ENCODE peak calls at places on chromosomes 6 and 20, in ten cellular contexts. L is RWPE1, Z is GM13976, O is cardiac fibroblast, U is GM20000, W is cardiac muscle cell, Y is adrenal gland, F is right lobe of liver, P is AG10803, D is lung. J is an unnamed sample.

GRCh38 chr6:100472674-100473073 is 8.0 kb upstream of the SIM1 start:
- DNase-seq in Z (peak), D (no peak), Y (no peak), U (peak), F (no peak), P (peak), L (no peak), O (no peak), W (no peak), J (peak)

GRCh38 chr6:4466260-4466659 is 309.9 kb upstream of the CDYL start:
- DNase-seq in U (no peak), P (no peak), L (no peak), W (peak), O (peak), D (peak), Y (peak), Z (no peak), F (no peak), J (no peak)

GRCh38 chr20:44138859-44139258 is 48.1 kb downstream of the JPH2 start:
- DNase-seq in W (no peak), O (peak), P (no peak), Z (no peak), F (no peak), D (no peak), Y (no peak), U (no peak), L (no peak), J (no peak)

GRCh38 chr6:129490551-129491245 is 219.3 kb downstream of the ARHGAP18 start:
- DNase-seq in Z (peak), W (peak), F (no peak), P (peak), D (peak), O (peak), U (peak), L (peak), Y (peak), J (peak)

GRCh38 chr6:26156105-26156849 is 69.0 kb downstream of the HFE start:
- DNase-seq in D (peak), O (peak), L (peak), P (peak), Z (peak), F (peak), W (peak), Y (peak), U (peak), J (peak)

GRCh38 chr6:165119231-165120020 is 190.0 kb downstream of the C6orf118 start:
- DNase-seq in L (peak), P (peak), O (peak), U (no peak), D (no peak), W (peak), Y (no peak), Z (no peak), F (no peak), J (no peak)

GRCh38 chr20:20720158-20720557 is 7.7 kb upstream of the RALGAPA2 start:
- DNase-seq in Z (no peak), L (no peak), F (no peak), O (no peak), Y (no peak), U (no peak), D (no peak), W (no peak), P (no peak), J (no peak)

GRCh38 chr6:121143476-121143875 is 190.8 kb downstream of the TBC1D32 start:
- DNase-seq in L (peak), Z (no peak), P (peak), F (no peak), O (no peak), U (no peak), Y (no peak), W (no peak), D (no peak), J (no peak)

GRCh38 chr20:37390891-37391525 is 45.1 kb downstream of the SRC start:
- DNase-seq in W (no peak), F (peak), L (no peak), Z (no peak), P (no peak), U (no peak), Y (peak), D (no peak), O (no peak), J (no peak)

GRCh38 chr20:37390503-37390890 is 44.6 kb downstream of the SRC start:
- DNase-seq in O (no peak), W (no peak), Y (no peak), D (no peak), L (no peak), Z (no peak), F (peak), U (no peak), P (no peak), J (no peak)

GRCh38 chr20:37389241-37389747 is 43.4 kb downstream of the SRC start:
- DNase-seq in Z (no peak), Y (no peak), F (peak), W (no peak), D (no peak), U (no peak), O (no peak), L (no peak), P (no peak), J (no peak)

GRCh38 chr20:37388831-37389230 is 42.9 kb downstream of the SRC start:
- DNase-seq in O (no peak), P (no peak), L (no peak), U (no peak), F (peak), Z (no peak), W (no peak), Y (no peak), D (no peak), J (no peak)

GRCh38 chr20:37389844-37390275 is 43.9 kb downstream of the SRC start:
- DNase-seq in Y (no peak), Z (no peak), D (no peak), F (peak), O (no peak), U (no peak), W (no peak), L (no peak), P (no peak), J (no peak)
- TF ChIP-seq CTCF in Y (no peak), Z (no peak), D (no peak), F (no peak), O (peak), U (no peak), W (no peak), L (no peak), P (no peak), J (no peak)

DNA sequence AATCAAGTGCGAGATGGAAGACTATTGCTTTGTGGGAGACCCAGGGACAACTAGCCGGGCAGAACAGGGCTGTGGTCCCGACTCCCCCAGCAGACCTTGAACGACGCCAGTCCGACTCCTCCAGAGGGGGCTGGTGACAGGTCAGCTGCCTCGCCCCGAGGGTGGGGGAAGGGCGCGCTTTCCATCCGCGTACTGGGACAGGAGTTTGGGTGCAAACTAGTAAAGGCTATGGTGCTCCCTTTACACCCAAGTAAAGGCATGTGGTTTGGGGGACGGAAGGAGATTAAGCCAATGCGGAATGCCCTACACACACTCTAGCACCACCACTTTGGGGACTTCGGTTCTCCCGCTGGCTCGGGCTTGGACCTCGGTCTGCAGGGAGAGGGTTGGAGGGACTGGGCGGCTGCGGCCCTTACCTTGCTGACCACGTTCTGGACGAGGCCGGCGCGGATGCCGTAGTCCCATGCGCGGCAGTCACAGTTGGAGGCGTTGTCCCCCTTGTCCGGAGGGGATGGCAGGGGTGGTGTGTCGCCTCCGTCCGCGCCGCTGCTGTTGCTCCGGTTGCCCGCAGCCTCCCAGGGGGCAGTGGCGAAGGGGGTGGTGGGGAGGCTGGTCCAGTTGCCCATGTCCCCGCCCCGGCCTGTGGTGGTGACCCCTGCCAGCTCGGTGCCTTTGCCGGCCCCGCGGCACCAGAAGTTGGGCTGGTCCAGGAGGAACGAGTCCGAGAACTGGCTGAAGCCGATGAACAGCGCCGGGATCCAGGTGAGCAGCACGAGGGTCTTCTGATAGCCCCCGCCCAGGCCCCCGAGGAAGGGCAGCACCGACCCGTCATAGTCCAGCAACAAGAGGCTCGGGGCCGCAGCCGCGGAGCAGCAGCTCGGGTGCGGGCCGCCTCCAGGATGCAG is 1.1 kb downstream of the SLC22A23 start:
- DNase-seq in P (no peak), Y (peak), D (no peak), W (no peak), U (peak), O (no peak), F (peak), L (peak), Z (peak), J (peak)
- TF ChIP-seq CTCF in P (no peak), Y (no peak), D (no peak), W (peak), U (no peak), O (no peak), F (no peak), L (no peak), Z (no peak), J (no peak)

GRCh38 chr6:32968093-32968769 is at the start of gene BRD2:
- DNase-seq in F (peak), D (peak), W (peak), Y (peak), P (peak), O (peak), Z (peak), U (peak), L (peak), J (peak)

GRCh38 chr6:32970413-32971244 is 2.2 kb downstream of the BRD2 start:
- DNase-seq in Z (peak), D (peak), U (peak), Y (peak), W (peak), F (peak), P (peak), L (peak), O (peak), J (peak)

GRCh38 chr6:32969685-32970412 is 1.5 kb downstream of the BRD2 start:
- DNase-seq in F (peak), Y (peak), Z (no peak), U (peak), L (peak), W (peak), O (peak), D (peak), P (peak), J (peak)

GRCh38 chr6:32967151-32968091 is 973 bp upstream of the BRD2 start:
- DNase-seq in Y (no peak), W (peak), P (peak), O (peak), D (no peak), Z (no peak), F (no peak), U (no peak), L (no peak), J (no peak)

DNA sequence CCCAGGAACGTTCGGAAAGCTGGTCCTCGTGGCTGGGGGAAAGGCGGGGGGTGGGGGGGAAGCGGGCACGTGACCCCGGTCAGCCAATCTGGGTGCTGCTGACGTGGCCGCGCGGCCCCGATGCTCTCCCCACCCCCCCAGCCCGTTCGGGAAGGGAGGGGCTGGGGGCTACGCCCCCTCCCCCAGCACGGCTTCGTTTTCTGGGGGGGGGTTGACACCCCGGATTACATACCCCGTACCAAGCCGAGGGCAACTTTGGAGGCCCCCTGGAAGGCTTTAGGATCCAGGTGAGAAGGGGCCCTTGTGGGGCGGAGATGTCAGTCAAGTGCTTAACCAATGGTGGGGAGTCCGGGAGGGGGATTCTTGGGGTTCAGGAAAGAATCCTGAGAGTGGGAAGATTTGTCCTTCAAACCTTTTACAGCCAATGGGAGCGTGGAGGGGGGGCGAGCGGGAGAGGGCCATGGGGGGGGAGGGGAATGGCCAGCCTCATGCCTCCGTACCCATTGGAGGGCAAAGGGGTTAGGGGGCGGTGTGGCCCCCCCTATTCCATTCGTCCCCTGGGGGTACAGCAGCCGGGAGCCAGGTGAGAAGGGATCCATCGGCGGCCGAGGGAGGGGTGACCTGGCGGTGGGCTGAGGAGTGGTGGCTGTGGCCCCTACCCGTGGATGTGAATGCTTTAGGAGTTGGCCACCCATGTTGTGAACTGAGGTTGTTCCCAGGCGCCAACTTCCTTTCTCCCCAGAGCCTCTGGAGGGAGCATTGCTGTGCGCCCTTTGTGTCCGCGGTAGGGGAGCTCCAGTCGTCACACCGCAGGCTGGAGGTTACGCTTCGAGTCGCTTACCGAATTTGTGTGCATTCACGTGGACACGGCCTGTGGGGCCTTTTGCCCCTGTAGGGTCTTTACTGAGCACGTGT is 633 bp downstream of the BRD2 start:
- DNase-seq in Z (peak), L (peak), O (peak), W (peak), U (peak), P (peak), D (peak), F (peak), Y (peak), J (peak)
- TF ChIP-seq CTCF in Z (no peak), L (no peak), O (peak), W (peak), U (no peak), P (peak), D (no peak), F (no peak), Y (peak), J (no peak)

GRCh38 chr6:133512410-133513016 is 271.4 kb downstream of the EYA4 start:
- DNase-seq in Y (peak), W (peak), F (peak), P (peak), Z (peak), U (peak), O (peak), D (no peak), L (peak), J (peak)
- TF ChIP-seq CTCF in Y (peak), W (peak), F (peak), P (peak), Z (peak), U (peak), O (peak), D (peak), L (peak), J (peak)

GRCh38 chr6:160979063-160979708 is 12.4 kb upstream of the MAP3K4 start:
- DNase-seq in U (no peak), Z (no peak), O (peak), F (no peak), Y (no peak), W (peak), P (peak), D (no peak), L (no peak), J (no peak)
- TF ChIP-seq CTCF in U (no peak), Z (no peak), O (no peak), F (no peak), Y (no peak), W (no peak), P (peak), D (no peak), L (no peak), J (no peak)

GRCh38 chr6:10082385-10082784 is 332.5 kb downstream of the TFAP2A start:
- DNase-seq in Z (no peak), Y (no peak), D (no peak), L (no peak), U (no peak), F (no peak), O (no peak), P (no peak), W (no peak), J (no peak)

GRCh38 chr6:10080561-10080960 is 334.3 kb downstream of the TFAP2A start:
- DNase-seq in O (no peak), L (no peak), U (no peak), Y (no peak), D (no peak), P (no peak), Z (no peak), F (no peak), W (no peak), J (no peak)

GRCh38 chr6:10081957-10082356 is 332.9 kb downstream of the TFAP2A start:
- DNase-seq in D (no peak), P (no peak), F (no peak), L (no peak), W (no peak), Y (no peak), O (no peak), Z (no peak), U (no peak), J (no peak)

GRCh38 chr6:10081075-10081474 is 333.8 kb downstream of the TFAP2A start:
- DNase-seq in O (no peak), D (no peak), W (no peak), P (no peak), L (peak), U (no peak), Z (no peak), F (no peak), Y (no peak), J (no peak)

GRCh38 chr6:10084276-10084993 is 330.4 kb downstream of the TFAP2A start:
- DNase-seq in O (no peak), F (no peak), U (no peak), W (no peak), Y (no peak), Z (no peak), P (no peak), L (peak), D (no peak), J (no peak)
- TF ChIP-seq CTCF in O (no peak), F (no peak), U (no peak), W (no peak), Y (no peak), Z (no peak), P (no peak), L (no peak), D (no peak), J (no peak)

GRCh38 chr6:166235666-166236292 is 68.1 kb upstream of the TBXT start:
- DNase-seq in P (no peak), O (no peak), W (no peak), D (no peak), U (no peak), Y (no peak), Z (no peak), F (no peak), L (no peak), J (no peak)
- TF ChIP-seq CTCF in P (no peak), O (no peak), W (no peak), D (no peak), U (no peak), Y (no peak), Z (no peak), F (no peak), L (no peak), J (no peak)